ENCODE peak calls at places on chromosomes 4 and X, in five cellular contexts. J is putamen; P is A673; Z is activated T-cell treated with anti-CD3 and anti-CD28 coated beads for 1 hour; C is activated naive CD4-positive, alpha-beta T cell treated with anti-CD3 and anti-CD28 coated beads, Interleukin-2, amount 10 ng/mL, durations not matched to agents 7 days and 5 days. B is an unnamed sample.

GRCh38 chr4:112817933-112818921 is 181.3 kb downstream of the LARP7 start:
- DNase-seq in J (peak), P (peak), Z (no peak), C (peak), B (peak)

GRCh38 chrX:19609541-19609940 is 94.2 kb upstream of the MAP3K15 start:
- DNase-seq in J (no peak), P (no peak), Z (no peak), C (no peak), B (no peak)

GRCh38 chr4:139453041-139453370 is 915 bp upstream of the RAB33B start:
- DNase-seq in J (no peak), P (no peak), Z (peak), C (peak), B (no peak)

GRCh38 chrX:46502848-46503247 is 42.4 kb downstream of the ZNF674 start:
- DNase-seq in J (no peak), P (no peak), Z (no peak), C (no peak), B (no peak)

GRCh38 chr4:88211473-88212252 is 53.2 kb upstream of the ABCG2 start:
- DNase-seq in J (peak), P (peak), Z (peak), C (peak), B (peak)

GRCh38 chr4:136750898-136751297 is 781.4 kb downstream of the PCDH18 start:
- DNase-seq in J (no peak), P (no peak), Z (no peak), C (no peak), B (no peak)

GRCh38 chrX:11427082-11428033 is 134.1 kb downstream of the AMELX start:
- DNase-seq in J (no peak), P (no peak), Z (no peak), C (no peak), B (no peak)

GRCh38 chr4:88005086-88005485 is 2.3 kb upstream of the PKD2 start:
- DNase-seq in J (no peak), P (no peak), Z (no peak), C (no peak), B (no peak)

GRCh38 chr4:107740381-107740780 is 20.3 kb upstream of the PAPSS1 start:
- DNase-seq in J (no peak), P (peak), Z (no peak), C (no peak), B (no peak)

GRCh38 chrX:39039890-39040289 is 238.6 kb downstream of the MID1IP1 start:
- DNase-seq in J (no peak), P (no peak), Z (no peak), C (no peak), B (no peak)

GRCh38 chr4:7392438-7393374 is 42.0 kb downstream of the PSAPL1 start:
- DNase-seq in J (no peak), P (no peak), Z (no peak), C (no peak), B (peak)

GRCh38 chr4:105894570-105895323 is 524 bp upstream of the NPNT start:
- DNase-seq in J (no peak), P (no peak), Z (no peak), C (no peak), B (no peak)